ENCODE peak calls at places on chromosomes 16 and 17, in nine cellular contexts. Z, V, A, S, O, C, E, F and K are unnamed samples.
A peak's percentile ranks its signal among the peaks of the same experiment; 100 is the strongest.

GRCh38 chr16:1349951-1350350 is 1.7 kb downstream of the TSR3 start:
- DNase-seq in Z (no peak), V (no peak), A (no peak), S (no peak), O (no peak), C (no peak), E (no peak), F (no peak), K (no peak)

GRCh38 chr17:10616502-10617119 is 40.5 kb downstream of the MYH3 start:
- DNase-seq in Z (peak; percentile 81), V (peak; percentile 85), A (peak; percentile 76), S (peak; percentile 32), O (peak; percentile 81), C (peak; percentile 70), E (peak; percentile 61), F (peak; percentile 81), K (peak; percentile 32)

GRCh38 chr17:39702901-39703893 is 3.3 kb downstream of the ERBB2 start:
- DNase-seq in Z (peak; percentile 81), V (peak; percentile 58), A (no peak), S (no peak), O (no peak), C (no peak), E (peak; percentile 11), F (no peak), K (peak; percentile 98)

GRCh38 chr16:75532142-75532765 is 3.7 kb downstream of the CHST5 start:
- DNase-seq in Z (no peak), V (no peak), A (no peak), S (no peak), O (no peak), C (no peak), E (no peak), F (no peak), K (no peak)

GRCh38 chr17:41223821-41224220 is 2.6 kb upstream of the KRTAP9-2 start:
- DNase-seq in Z (peak; percentile 2), V (no peak), A (no peak), S (no peak), O (no peak), C (no peak), E (peak; percentile 35), F (peak; percentile 1), K (no peak)

GRCh38 chr17:39699818-39700147 is at the start of gene ERBB2:
- DNase-seq in Z (peak; percentile 71), V (no peak), A (peak; percentile 84), S (no peak), O (peak; percentile 70), C (peak; percentile 65), E (peak; percentile 73), F (peak; percentile 79), K (peak; percentile 68)

GRCh38 chr17:12296120-12296727 is 275.5 kb downstream of the MAP2K4 start:
- DNase-seq in Z (no peak), V (no peak), A (no peak), S (no peak), O (no peak), C (no peak), E (peak; percentile 60), F (no peak), K (no peak)

GRCh38 chr17:74417178-74418045 is 14.5 kb upstream of the GPRC5C start:
- DNase-seq in Z (peak; percentile 98), V (no peak), A (peak; percentile 69), S (no peak), O (peak; percentile 42), C (no peak), E (no peak), F (peak; percentile 56), K (no peak)

GRCh38 chr16:21608647-21609328 is 9.4 kb downstream of the METTL9 start:
- DNase-seq in Z (no peak), V (no peak), A (no peak), S (no peak), O (no peak), C (no peak), E (no peak), F (peak; percentile 35), K (no peak)

GRCh38 chr16:65123846-65124513 is 2.1 kb upstream of the CDH11 start:
- DNase-seq in Z (no peak), V (peak; percentile 36), A (no peak), S (no peak), O (no peak), C (no peak), E (peak; percentile 19), F (no peak), K (no peak)

GRCh38 chr17:68152161-68152571 is 95.7 kb upstream of the AMZ2 start:
- DNase-seq in Z (no peak), V (no peak), A (no peak), S (no peak), O (no peak), C (no peak), E (no peak), F (peak; percentile 3), K (no peak)

GRCh38 chr17:45218895-45219661 is 2.6 kb upstream of the FMNL1 start:
- DNase-seq in Z (peak; percentile 92), V (peak; percentile 92), A (peak; percentile 88), S (peak; percentile 72), O (peak; percentile 90), C (peak; percentile 61), E (peak; percentile 77), F (peak; percentile 86), K (peak; percentile 54)

GRCh38 chr17:58666858-58667267 is 25.0 kb downstream of the TEX14 start:
- DNase-seq in Z (peak; percentile 92), V (peak; percentile 88), A (peak; percentile 72), S (peak; percentile 16), O (peak; percentile 25), C (no peak), E (peak; percentile 79), F (peak; percentile 83), K (peak; percentile 94)

GRCh38 chr16:31402687-31403086 is 9.6 kb downstream of the ITGAD start:
- DNase-seq in Z (peak; percentile 43), V (no peak), A (no peak), S (no peak), O (no peak), C (no peak), E (no peak), F (peak; percentile 21), K (no peak)

GRCh38 chr16:23225634-23226033 is 43.1 kb downstream of the SCNN1G start:
- DNase-seq in Z (peak; percentile 66), V (no peak), A (no peak), S (no peak), O (no peak), C (no peak), E (no peak), F (no peak), K (no peak)

GRCh38 chr17:47324224-47325020 is 667 bp downstream of the EFCAB13 start:
- DNase-seq in Z (peak; percentile 49), V (no peak), A (peak; percentile 59), S (no peak), O (peak; percentile 53), C (no peak), E (peak; percentile 48), F (peak; percentile 74), K (no peak)

GRCh38 chr17:45225051-45225700 is 3.5 kb downstream of the FMNL1 start:
- DNase-seq in Z (peak; percentile 91), V (peak; percentile 83), A (no peak), S (no peak), O (no peak), C (no peak), E (no peak), F (no peak), K (no peak)

GRCh38 chr16:1156983-1157638 is 4.2 kb downstream of the CACNA1H start:
- DNase-seq in Z (no peak), V (no peak), A (no peak), S (no peak), O (no peak), C (no peak), E (no peak), F (no peak), K (no peak)

GRCh38 chr17:58831780-58832179 is 76.1 kb downstream of the PPM1E start:
- DNase-seq in Z (no peak), V (no peak), A (no peak), S (no peak), O (no peak), C (no peak), E (no peak), F (no peak), K (no peak)

GRCh38 chr17:78144146-78144719 is 2.0 kb upstream of the C17orf99 start:
- DNase-seq in Z (peak; percentile 89), V (peak; percentile 89), A (peak; percentile 92), S (no peak), O (peak; percentile 78), C (no peak), E (peak; percentile 76), F (peak; percentile 76), K (peak; percentile 63)

GRCh38 chr17:11935734-11936406 is 61.4 kb downstream of the ZNF18 start:
- DNase-seq in Z (peak; percentile 92), V (no peak), A (no peak), S (no peak), O (peak; percentile 25), C (peak; percentile 48), E (peak; percentile 33), F (peak; percentile 59), K (peak; percentile 57)

GRCh38 chr16:67190448-67191399 is 788 bp upstream of the EXOC3L1 start:
- DNase-seq in Z (no peak), V (no peak), A (no peak), S (no peak), O (no peak), C (no peak), E (peak; percentile 76), F (no peak), K (no peak)

DNA sequence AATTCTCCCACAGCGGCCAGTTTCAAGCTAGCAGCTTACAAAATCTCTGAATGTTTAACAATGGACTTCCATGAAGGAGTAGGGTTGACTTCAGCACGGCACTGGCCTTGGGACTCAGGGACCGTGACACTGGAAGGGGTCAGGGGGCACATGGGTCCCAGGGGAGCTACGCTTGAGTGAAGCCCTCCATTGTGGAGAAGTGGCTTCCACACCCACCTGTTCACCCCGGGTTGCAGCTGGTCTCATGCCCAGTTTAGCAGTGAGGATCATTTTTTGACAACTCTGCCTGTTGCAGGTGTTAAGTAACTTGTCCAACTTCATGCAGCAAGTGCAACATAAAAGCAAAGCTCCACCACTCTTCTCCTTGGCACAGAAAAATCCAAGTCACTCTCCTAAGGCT is 510.2 kb downstream of the CDH13 start:
- DNase-seq in Z (no peak), V (no peak), A (no peak), S (no peak), O (no peak), C (no peak), E (no peak), F (no peak), K (no peak)
- H3K4me3 ChIP-seq in Z (peak overlapping the region; percentile 61), V (no peak overlapping the region), A (no peak overlapping the region), S (no peak overlapping the region), O (no peak overlapping the region), C (no peak overlapping the region), E (peak overlapping the region; percentile 46), F (peak overlapping the region; percentile 24), K (no peak overlapping the region)

GRCh38 chr17:13596241-13596941 is 5.3 kb downstream of the HS3ST3A1 start:
- DNase-seq in Z (no peak), V (no peak), A (no peak), S (no peak), O (no peak), C (no peak), E (no peak), F (no peak), K (no peak)
- H3K4me3 ChIP-seq in Z (peak overlapping the region; percentile 30), V (no peak overlapping the region), A (no peak overlapping the region), S (no peak overlapping the region), O (no peak overlapping the region), C (no peak overlapping the region), E (peak overlapping the region; percentile 13), F (no peak overlapping the region), K (no peak overlapping the region)

GRCh38 chr16:88430524-88431446 is 22.3 kb upstream of the ZFPM1 start:
- DNase-seq in Z (no peak), V (no peak), A (no peak), S (no peak), O (no peak), C (no peak), E (no peak), F (peak; percentile 11), K (no peak)
- H3K4me3 ChIP-seq in Z (no peak overlapping the region), V (peak overlapping the region; percentile 45), A (no peak overlapping the region), S (peak overlapping the region; percentile 68), O (peak overlapping the region; percentile 61), C (peak overlapping the region; percentile 21), E (no peak overlapping the region), F (peak overlapping the region; percentile 17), K (no peak overlapping the region)

GRCh38 chr16:54175169-54175551 is 111.4 kb downstream of the IRX3 start:
- DNase-seq in Z (no peak), V (no peak), A (no peak), S (no peak), O (no peak), C (no peak), E (no peak), F (no peak), K (no peak)
- H3K4me3 ChIP-seq in Z (no peak overlapping the region), V (no peak overlapping the region), A (no peak overlapping the region), S (no peak overlapping the region), O (no peak overlapping the region), C (no peak overlapping the region), E (no peak overlapping the region), F (no peak overlapping the region), K (no peak overlapping the region)